ENCODE peak calls at places on chromosome 20, in five cellular contexts. V is osteoblast, U is GM20000, Q is Daoy, Y is fibroblast of mammary gland. N is an unnamed sample.

GRCh38 chr20:57662313-57663240 is 42.4 kb upstream of the ZBP1 start:
- DNase-seq in Q (no peak), U (no peak), Y (no peak), V (peak), N (no peak)

GRCh38 chr20:52649727-52650126 is 322.4 kb upstream of the TSHZ2 start:
- DNase-seq in U (no peak), Y (no peak), V (no peak), Q (no peak), N (no peak)

GRCh38 chr20:49313271-49313670 is 35.4 kb upstream of the ZNFX1 start:
- DNase-seq in Q (no peak), U (no peak), V (no peak), Y (no peak), N (no peak)

GRCh38 chr20:50744143-50744792 is 12.9 kb downstream of the PARD6B start:
- DNase-seq in U (no peak), Q (peak), Y (peak), V (peak), N (peak)

GRCh38 chr20:57135875-57136274 is 130.6 kb downstream of the BMP7 start:
- DNase-seq in Q (peak), V (no peak), Y (no peak), U (no peak), N (no peak)

GRCh38 chr20:61524956-61525666 is 273.1 kb downstream of the CDH4 start:
- DNase-seq in Y (no peak), Q (no peak), U (no peak), V (no peak), N (no peak)

GRCh38 chr20:46520976-46521579 is 7.7 kb upstream of the ZNF334 start:
- DNase-seq in Y (peak), V (no peak), U (peak), Q (peak), N (peak)

GRCh38 chr20:17504898-17505663 is 26.1 kb downstream of the BFSP1 start:
- DNase-seq in Q (peak), V (peak), Y (peak), U (peak), N (peak)

GRCh38 chr20:11712611-11713160 is 205.0 kb upstream of the BTBD3 start:
- DNase-seq in U (no peak), Y (no peak), V (no peak), Q (no peak), N (no peak)

GRCh38 chr20:44319880-44320422 is 8.9 kb upstream of the FITM2 start:
- DNase-seq in U (no peak), Y (peak), Q (no peak), V (no peak), N (no peak)

GRCh38 chr20:6651016-6651415 is 116.5 kb upstream of the BMP2 start:
- DNase-seq in Y (peak), U (no peak), Q (peak), V (peak), N (no peak)

GRCh38 chr20:50876063-50876685 is 55.1 kb downstream of the ADNP start:
- DNase-seq in U (no peak), Y (no peak), V (peak), Q (no peak), N (no peak)

GRCh38 chr20:10502098-10502526 is 67.0 kb downstream of the SLX4IP start:
- DNase-seq in Q (no peak), U (no peak), V (no peak), Y (no peak), N (no peak)

GRCh38 chr20:15012551-15012950 is 675.1 kb upstream of the FLRT3 start:
- DNase-seq in V (no peak), U (no peak), Q (no peak), Y (no peak), N (no peak)

GRCh38 chr20:39216195-39216594 is 254.1 kb downstream of the DHX35 start:
- DNase-seq in U (no peak), V (no peak), Q (no peak), Y (no peak), N (no peak)

GRCh38 chr20:61353261-61353995 is 101.4 kb downstream of the CDH4 start:
- DNase-seq in U (no peak), Q (peak), Y (peak), V (peak), N (no peak)

GRCh38 chr20:8363970-8364733 is 232.1 kb downstream of the PLCB1 start:
- DNase-seq in V (no peak), Q (no peak), Y (no peak), U (no peak), N (no peak)

GRCh38 chr20:57048027-57048869 is 218.2 kb downstream of the BMP7 start:
- DNase-seq in Q (peak), U (peak), Y (peak), V (no peak), N (peak)

GRCh38 chr20:62832212-62832922 is 15.5 kb downstream of the COL9A3 start:
- DNase-seq in Q (peak), U (peak), V (peak), Y (no peak), N (peak)

GRCh38 chr20:45012682-45013302 is 46.5 kb downstream of the STK4 start:
- DNase-seq in Y (peak), Q (no peak), V (no peak), U (no peak), N (no peak)

GRCh38 chr20:16216227-16217210 is 356.7 kb downstream of the KIF16B start:
- DNase-seq in Y (no peak), U (no peak), Q (peak), V (no peak), N (no peak)

GRCh38 chr20:45866454-45866853 is 9.0 kb downstream of the ZSWIM3 start:
- DNase-seq in V (no peak), U (no peak), Q (no peak), Y (no peak), N (no peak)

GRCh38 chr20:2692886-2693285 is 306 bp downstream of the EBF4 start:
- DNase-seq in V (no peak), Q (no peak), Y (no peak), U (peak), N (no peak)

GRCh38 chr20:43124261-43124660 is 65.4 kb downstream of the PTPRT start:
- DNase-seq in U (no peak), Y (no peak), Q (no peak), V (no peak), N (no peak)

GRCh38 chr20:19750907-19751636 is 7.0 kb upstream of the RIN2 start:
- DNase-seq in Q (no peak), Y (no peak), V (no peak), U (peak), N (peak)

GRCh38 chr20:50267866-50268219 is 77.2 kb downstream of the CEBPB start:
- DNase-seq in U (no peak), Q (no peak), Y (no peak), V (peak), N (no peak)

GRCh38 chr20:44235702-44236101 is 11.4 kb upstream of the GDAP1L1 start:
- DNase-seq in Q (no peak), U (no peak), Y (no peak), V (no peak), N (no peak)

GRCh38 chr20:62956387-62957135 is 4.1 kb downstream of the SLC17A9 start:
- DNase-seq in Q (no peak), V (peak), Y (no peak), U (no peak), N (no peak)

N was measured in hepatocyte.